ENCODE peak calls at places on chromosomes 12 and 14, in nine cellular contexts. One of them, this sample, is unnamed.

GRCh38 chr12:38771871-38772270 is 133.5 kb downstream of the CPNE8 start:
- DNase-seq in B cell: peak; percentile 29
- DNase-seq in CD8-positive, alpha-beta T cell: no peak
- DNase-seq in type B pancreatic cell: no peak
- DNase-seq in omental fat pad: no peak
- DNase-seq in esophagus muscularis mucosa: no peak
- DNase-seq in lung: no peak
- DNase-seq in psoas muscle: no peak
- DNase-seq in CD4-positive, alpha-beta T cell: no peak
- DNase-seq in this sample: no peak

GRCh38 chr14:75053396-75054289 is 2.4 kb upstream of the MLH3 start:
- DNase-seq in lung: no peak
- DNase-seq in B cell: no peak
- DNase-seq in psoas muscle: no peak
- DNase-seq in esophagus muscularis mucosa: no peak
- DNase-seq in CD4-positive, alpha-beta T cell: no peak
- DNase-seq in type B pancreatic cell: no peak
- DNase-seq in CD8-positive, alpha-beta T cell: no peak
- DNase-seq in omental fat pad: no peak
- DNase-seq in this sample: no peak

GRCh38 chr12:9751204-9752144 is 9.2 kb downstream of the CD69 start:
- DNase-seq in lung: no peak
- DNase-seq in CD4-positive, alpha-beta T cell: no peak
- DNase-seq in esophagus muscularis mucosa: no peak
- DNase-seq in B cell: peak; percentile 73
- DNase-seq in psoas muscle: no peak
- DNase-seq in omental fat pad: no peak
- DNase-seq in type B pancreatic cell: no peak
- DNase-seq in CD8-positive, alpha-beta T cell: no peak
- DNase-seq in this sample: no peak

GRCh38 chr14:89563503-89563902 is 146.5 kb upstream of the FOXN3 start:
- DNase-seq in psoas muscle: no peak
- DNase-seq in esophagus muscularis mucosa: no peak
- DNase-seq in omental fat pad: no peak
- DNase-seq in B cell: no peak
- DNase-seq in lung: no peak
- DNase-seq in CD8-positive, alpha-beta T cell: no peak
- DNase-seq in CD4-positive, alpha-beta T cell: no peak
- DNase-seq in type B pancreatic cell: no peak
- DNase-seq in this sample: no peak

GRCh38 chr14:73754911-73755360 is 40.8 kb upstream of the PNMA1 start:
- DNase-seq in CD4-positive, alpha-beta T cell: no peak
- DNase-seq in omental fat pad: no peak
- DNase-seq in type B pancreatic cell: no peak
- DNase-seq in esophagus muscularis mucosa: no peak
- DNase-seq in CD8-positive, alpha-beta T cell: no peak
- DNase-seq in B cell: no peak
- DNase-seq in psoas muscle: peak; percentile 52
- DNase-seq in lung: no peak
- DNase-seq in this sample: no peak

GRCh38 chr12:110465024-110465423 is 3.0 kb downstream of the GPN3 start:
- DNase-seq in psoas muscle: no peak
- DNase-seq in esophagus muscularis mucosa: no peak
- DNase-seq in type B pancreatic cell: no peak
- DNase-seq in lung: no peak
- DNase-seq in omental fat pad: no peak
- DNase-seq in B cell: no peak
- DNase-seq in CD4-positive, alpha-beta T cell: no peak
- DNase-seq in CD8-positive, alpha-beta T cell: no peak
- DNase-seq in this sample: no peak

GRCh38 chr12:3293446-3294161 is 197.4 kb upstream of the PRMT8 start:
- DNase-seq in psoas muscle: no peak
- DNase-seq in lung: no peak
- DNase-seq in omental fat pad: no peak
- DNase-seq in B cell: no peak
- DNase-seq in CD4-positive, alpha-beta T cell: no peak
- DNase-seq in CD8-positive, alpha-beta T cell: no peak
- DNase-seq in type B pancreatic cell: no peak
- DNase-seq in esophagus muscularis mucosa: no peak
- DNase-seq in this sample: no peak

GRCh38 chr12:128745772-128746689 is 77.7 kb downstream of the SLC15A4 start:
- DNase-seq in type B pancreatic cell: no peak
- DNase-seq in B cell: no peak
- DNase-seq in omental fat pad: no peak
- DNase-seq in CD8-positive, alpha-beta T cell: no peak
- DNase-seq in CD4-positive, alpha-beta T cell: no peak
- DNase-seq in psoas muscle: no peak
- DNase-seq in esophagus muscularis mucosa: no peak
- DNase-seq in lung: no peak
- DNase-seq in this sample: no peak

GRCh38 chr12:115473257-115473956 is 789.4 kb upstream of the TBX3 start:
- DNase-seq in esophagus muscularis mucosa: no peak
- DNase-seq in CD8-positive, alpha-beta T cell: no peak
- DNase-seq in omental fat pad: no peak
- DNase-seq in lung: no peak
- DNase-seq in B cell: no peak
- DNase-seq in CD4-positive, alpha-beta T cell: no peak
- DNase-seq in type B pancreatic cell: no peak
- DNase-seq in psoas muscle: no peak
- DNase-seq in this sample: peak; percentile 36

GRCh38 chr12:114982760-114983159 is 298.8 kb upstream of the TBX3 start:
- DNase-seq in lung: no peak
- DNase-seq in CD8-positive, alpha-beta T cell: no peak
- DNase-seq in omental fat pad: no peak
- DNase-seq in CD4-positive, alpha-beta T cell: no peak
- DNase-seq in psoas muscle: no peak
- DNase-seq in type B pancreatic cell: no peak
- DNase-seq in B cell: no peak
- DNase-seq in esophagus muscularis mucosa: no peak
- DNase-seq in this sample: no peak

GRCh38 chr14:54147285-54147684 is 190.7 kb upstream of the BMP4 start:
- DNase-seq in omental fat pad: no peak
- DNase-seq in lung: no peak
- DNase-seq in B cell: no peak
- DNase-seq in esophagus muscularis mucosa: no peak
- DNase-seq in type B pancreatic cell: no peak
- DNase-seq in CD4-positive, alpha-beta T cell: no peak
- DNase-seq in CD8-positive, alpha-beta T cell: no peak
- DNase-seq in psoas muscle: no peak
- DNase-seq in this sample: no peak

GRCh38 chr12:18684430-18684829 is 53.4 kb downstream of the PLCZ1 start:
- DNase-seq in B cell: no peak
- DNase-seq in CD4-positive, alpha-beta T cell: no peak
- DNase-seq in CD8-positive, alpha-beta T cell: no peak
- DNase-seq in esophagus muscularis mucosa: no peak
- DNase-seq in omental fat pad: no peak
- DNase-seq in lung: no peak
- DNase-seq in type B pancreatic cell: no peak
- DNase-seq in psoas muscle: no peak
- DNase-seq in this sample: no peak

DNA sequence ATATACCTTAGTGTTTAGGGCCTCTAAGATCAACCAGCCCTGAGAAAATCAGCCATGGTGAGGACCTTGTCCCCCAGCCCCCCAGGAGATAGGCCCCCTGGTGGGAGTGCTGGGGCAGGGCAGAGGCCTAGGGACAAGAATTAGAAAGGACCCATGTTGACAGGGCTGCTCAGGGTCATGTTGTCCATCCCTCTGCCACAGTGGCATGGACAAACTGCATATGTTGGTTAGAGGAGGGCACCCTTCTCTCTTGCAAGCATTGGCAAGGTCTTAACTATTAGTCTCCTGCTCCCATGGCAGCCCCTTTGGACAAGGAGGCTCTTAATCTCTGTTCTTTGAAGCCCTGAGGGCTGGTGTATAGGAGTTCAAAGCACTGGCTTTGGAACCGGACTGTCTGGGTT is 755 bp upstream of the PTPN6 start:
- DNase-seq in type B pancreatic cell: no peak
- DNase-seq in CD8-positive, alpha-beta T cell: no peak
- DNase-seq in B cell: peak; percentile 32
- DNase-seq in psoas muscle: peak; percentile 1
- DNase-seq in omental fat pad: no peak
- DNase-seq in CD4-positive, alpha-beta T cell: no peak
- DNase-seq in lung: no peak
- DNase-seq in esophagus muscularis mucosa: no peak
- DNase-seq in this sample: no peak
- TF ChIP-seq CTCF in type B pancreatic cell: peak; percentile 61
- TF ChIP-seq CTCF in CD8-positive, alpha-beta T cell: peak; percentile 18
- TF ChIP-seq CTCF in B cell: peak; percentile 31
- TF ChIP-seq CTCF in psoas muscle: no peak
- TF ChIP-seq CTCF in omental fat pad: no peak
- TF ChIP-seq CTCF in CD4-positive, alpha-beta T cell: peak; percentile 40
- TF ChIP-seq CTCF in lung: no peak
- TF ChIP-seq CTCF in esophagus muscularis mucosa: no peak
- TF ChIP-seq CTCF in this sample: no peak

DNA sequence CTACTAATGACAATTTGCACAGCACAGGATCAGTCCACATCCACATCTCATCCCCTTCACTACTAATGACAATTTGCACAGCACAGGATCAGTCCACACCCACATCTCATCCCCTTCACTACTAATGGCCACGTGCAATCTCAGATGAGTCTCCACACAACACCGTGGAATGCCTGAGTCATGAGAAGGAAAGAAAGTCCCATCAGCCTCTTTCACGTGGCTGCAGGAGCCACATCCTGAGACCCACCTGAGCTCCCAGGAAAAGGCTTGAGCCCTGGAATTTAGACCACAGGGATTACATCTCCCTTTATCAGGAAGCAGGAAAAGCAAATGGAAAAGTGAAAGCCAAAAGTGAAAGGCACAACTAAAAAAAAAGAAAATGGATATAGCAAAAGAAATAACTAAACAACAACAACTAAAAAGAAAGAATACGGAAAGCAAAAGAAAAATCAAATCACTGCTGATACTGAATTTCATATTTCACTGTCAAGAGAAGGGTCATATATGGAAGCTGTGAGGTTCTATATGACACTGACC is 1300.5 kb downstream of the TMEM121 start:
- DNase-seq in CD4-positive, alpha-beta T cell: no peak
- DNase-seq in esophagus muscularis mucosa: peak; percentile 19
- DNase-seq in CD8-positive, alpha-beta T cell: no peak
- DNase-seq in lung: no peak
- DNase-seq in psoas muscle: no peak
- DNase-seq in type B pancreatic cell: no peak
- DNase-seq in B cell: no peak
- DNase-seq in omental fat pad: no peak
- DNase-seq in this sample: no peak
- TF ChIP-seq CTCF in CD4-positive, alpha-beta T cell: no peak
- TF ChIP-seq CTCF in esophagus muscularis mucosa: no peak
- TF ChIP-seq CTCF in CD8-positive, alpha-beta T cell: no peak
- TF ChIP-seq CTCF in lung: no peak
- TF ChIP-seq CTCF in psoas muscle: no peak
- TF ChIP-seq CTCF in type B pancreatic cell: no peak
- TF ChIP-seq CTCF in B cell: no peak
- TF ChIP-seq CTCF in omental fat pad: no peak
- TF ChIP-seq CTCF in this sample: no peak

DNA sequence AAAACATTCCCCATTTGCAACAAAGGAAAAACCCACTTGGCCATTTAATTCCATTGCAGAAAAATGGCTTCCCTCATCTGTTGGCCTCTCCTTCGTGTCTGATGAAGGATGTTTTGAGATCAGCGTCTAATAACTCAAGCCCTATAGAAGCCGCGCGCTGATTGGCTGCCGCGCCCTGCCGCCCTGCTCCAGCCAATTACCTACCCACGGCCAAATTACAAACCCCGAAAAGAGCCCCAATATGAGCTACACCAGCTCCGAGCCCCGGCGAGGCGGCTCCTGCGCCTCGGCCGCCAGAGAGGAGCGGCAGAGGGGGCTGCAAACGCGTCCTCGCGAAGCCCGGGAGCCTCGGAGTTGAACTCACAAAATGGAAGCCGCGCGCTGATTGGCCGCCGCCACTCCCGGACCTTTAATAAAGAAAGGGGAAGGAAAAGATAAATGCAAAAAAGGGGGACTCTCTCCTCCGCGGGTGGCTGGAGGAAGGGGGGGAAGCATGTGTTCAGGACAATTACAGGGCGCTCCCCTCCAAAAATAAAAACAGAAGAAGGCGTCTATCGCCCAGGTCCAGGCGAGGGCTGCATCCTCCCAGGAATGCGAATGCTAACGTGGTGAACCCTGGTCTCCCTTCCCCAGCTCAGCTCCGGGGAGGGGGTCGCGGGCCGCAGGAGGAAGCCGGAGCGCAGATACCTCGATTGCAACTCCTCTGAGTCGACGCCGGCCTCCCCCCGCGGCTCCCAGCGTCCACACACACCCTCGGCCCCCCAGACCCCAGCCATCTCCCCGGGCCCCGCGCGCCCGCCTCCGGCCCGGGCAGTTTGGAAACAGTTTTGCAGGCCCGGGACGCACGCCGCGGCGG is 738 bp upstream of the SETD1B start:
- DNase-seq in psoas muscle: peak; percentile 88
- DNase-seq in type B pancreatic cell: peak; percentile 92
- DNase-seq in B cell: peak; percentile 94
- DNase-seq in esophagus muscularis mucosa: peak; percentile 99
- DNase-seq in CD4-positive, alpha-beta T cell: peak; percentile 78
- DNase-seq in lung: peak; percentile 88
- DNase-seq in CD8-positive, alpha-beta T cell: peak; percentile 89
- DNase-seq in omental fat pad: peak; percentile 78
- DNase-seq in this sample: peak; percentile 96
- TF ChIP-seq CTCF in psoas muscle: no peak
- TF ChIP-seq CTCF in type B pancreatic cell: no peak
- TF ChIP-seq CTCF in B cell: no peak
- TF ChIP-seq CTCF in esophagus muscularis mucosa: no peak
- TF ChIP-seq CTCF in CD4-positive, alpha-beta T cell: no peak
- TF ChIP-seq CTCF in lung: no peak
- TF ChIP-seq CTCF in CD8-positive, alpha-beta T cell: no peak
- TF ChIP-seq CTCF in omental fat pad: no peak
- TF ChIP-seq CTCF in this sample: no peak

GRCh38 chr12:588658-589057 is 74.6 kb downstream of the NINJ2 start:
- DNase-seq in omental fat pad: no peak
- DNase-seq in B cell: no peak
- DNase-seq in psoas muscle: no peak
- DNase-seq in CD4-positive, alpha-beta T cell: no peak
- DNase-seq in CD8-positive, alpha-beta T cell: no peak
- DNase-seq in type B pancreatic cell: no peak
- DNase-seq in lung: no peak
- DNase-seq in esophagus muscularis mucosa: no peak
- DNase-seq in this sample: no peak

GRCh38 chr12:590206-590750 is 73.0 kb downstream of the NINJ2 start:
- DNase-seq in lung: no peak
- DNase-seq in type B pancreatic cell: no peak
- DNase-seq in B cell: no peak
- DNase-seq in CD8-positive, alpha-beta T cell: no peak
- DNase-seq in esophagus muscularis mucosa: no peak
- DNase-seq in psoas muscle: no peak
- DNase-seq in CD4-positive, alpha-beta T cell: no peak
- DNase-seq in omental fat pad: no peak
- DNase-seq in this sample: no peak

GRCh38 chr12:591571-592505 is 71.4 kb downstream of the NINJ2 start:
- DNase-seq in psoas muscle: peak; percentile 52
- DNase-seq in omental fat pad: no peak
- DNase-seq in esophagus muscularis mucosa: no peak
- DNase-seq in B cell: peak; percentile 30
- DNase-seq in CD8-positive, alpha-beta T cell: no peak
- DNase-seq in lung: no peak
- DNase-seq in type B pancreatic cell: no peak
- DNase-seq in CD4-positive, alpha-beta T cell: no peak
- DNase-seq in this sample: no peak

GRCh38 chr12:593396-593976 is 69.8 kb downstream of the NINJ2 start:
- DNase-seq in B cell: no peak
- DNase-seq in esophagus muscularis mucosa: no peak
- DNase-seq in type B pancreatic cell: no peak
- DNase-seq in CD4-positive, alpha-beta T cell: no peak
- DNase-seq in omental fat pad: no peak
- DNase-seq in CD8-positive, alpha-beta T cell: no peak
- DNase-seq in lung: no peak
- DNase-seq in psoas muscle: no peak
- DNase-seq in this sample: no peak

GRCh38 chr12:591167-591570 is 72.1 kb downstream of the NINJ2 start:
- DNase-seq in CD8-positive, alpha-beta T cell: no peak
- DNase-seq in lung: no peak
- DNase-seq in omental fat pad: no peak
- DNase-seq in esophagus muscularis mucosa: no peak
- DNase-seq in type B pancreatic cell: no peak
- DNase-seq in psoas muscle: peak; percentile 26
- DNase-seq in B cell: no peak
- DNase-seq in CD4-positive, alpha-beta T cell: no peak
- DNase-seq in this sample: no peak
- TF ChIP-seq CTCF in CD8-positive, alpha-beta T cell: no peak
- TF ChIP-seq CTCF in lung: no peak
- TF ChIP-seq CTCF in omental fat pad: no peak
- TF ChIP-seq CTCF in esophagus muscularis mucosa: no peak
- TF ChIP-seq CTCF in type B pancreatic cell: peak; percentile 38
- TF ChIP-seq CTCF in psoas muscle: peak; percentile 24
- TF ChIP-seq CTCF in B cell: no peak
- TF ChIP-seq CTCF in CD4-positive, alpha-beta T cell: no peak
- TF ChIP-seq CTCF in this sample: no peak